ENCODE peak calls at places on chromosomes 4 and X, in eight cellular contexts. H is brain microvascular endothelial cell, F is kidney, T is lower leg skin, R is left ventricle myocardium inferior, O is WERI-Rb-1, A is stomach, V is HCT116. P is an unnamed sample.

GRCh38 chr4:60452259-60452658 is 747.9 kb upstream of the ADGRL3 start:
- DNase-seq in H (no peak), F (no peak), T (no peak), R (no peak), O (no peak), A (no peak), V (no peak), P (no peak)

GRCh38 chr4:8319731-8320385 is 50.3 kb downstream of the HTRA3 start:
- DNase-seq in H (no peak), F (peak), T (peak), R (peak), O (peak), A (peak), V (no peak), P (no peak)

GRCh38 chrX:17876135-17876534 is 15.0 kb upstream of the RAI2 start:
- DNase-seq in H (no peak), F (no peak), T (no peak), R (no peak), O (no peak), A (no peak), V (peak), P (no peak)

GRCh38 chrX:138711399-138712347 is at the start of gene FGF13:
- DNase-seq in H (no peak), F (peak), T (no peak), R (peak), O (no peak), A (peak), V (no peak), P (no peak)

GRCh38 chr4:3419836-3420605 is 21.7 kb upstream of the HGFAC start:
- DNase-seq in H (no peak), F (peak), T (peak), R (peak), O (peak), A (no peak), V (no peak), P (no peak)

GRCh38 chr4:88963817-88964216 is 93.2 kb downstream of the FAM13A start:
- DNase-seq in H (no peak), F (no peak), T (no peak), R (no peak), O (no peak), A (no peak), V (no peak), P (no peak)

GRCh38 chr4:7715251-7716014 is 224.2 kb downstream of the AFAP1 start:
- DNase-seq in H (no peak), F (no peak), T (no peak), R (no peak), O (no peak), A (no peak), V (no peak), P (no peak)

GRCh38 chrX:31353095-31353494 is 281.3 kb upstream of the FTHL17 start:
- DNase-seq in H (peak), F (no peak), T (no peak), R (no peak), O (no peak), A (no peak), V (no peak), P (peak)

GRCh38 chrX:106009145-106009544 is 29.4 kb downstream of the SERPINA7 start:
- DNase-seq in H (no peak), F (no peak), T (no peak), R (no peak), O (no peak), A (no peak), V (no peak), P (no peak)

GRCh38 chrX:72021975-72022374 is 109.7 kb downstream of the RTL5 start:
- DNase-seq in H (no peak), F (peak), T (peak), R (no peak), O (peak), A (no peak), V (no peak), P (no peak)

GRCh38 chr4:186760576-186760975 is 36.9 kb upstream of the FAT1 start:
- DNase-seq in H (peak), F (no peak), T (no peak), R (no peak), O (no peak), A (no peak), V (no peak), P (no peak)

GRCh38 chr4:73142995-73143547 is 73.6 kb upstream of the COX18 start:
- DNase-seq in H (no peak), F (no peak), T (no peak), R (no peak), O (no peak), A (no peak), V (no peak), P (no peak)
- TF ChIP-seq CTCF in H (peak), F (no peak), T (no peak), R (no peak), O (no peak), A (no peak), V (peak), P (no peak)

GRCh38 chrX:16804923-16805464 is 18.7 kb downstream of the TXLNG start:
- DNase-seq in H (no peak), F (no peak), T (no peak), R (no peak), O (no peak), A (no peak), V (no peak), P (no peak)

GRCh38 chrX:16807548-16807947 is 21.3 kb downstream of the TXLNG start:
- DNase-seq in H (no peak), F (no peak), T (no peak), R (no peak), O (no peak), A (no peak), V (no peak), P (no peak)

DNA sequence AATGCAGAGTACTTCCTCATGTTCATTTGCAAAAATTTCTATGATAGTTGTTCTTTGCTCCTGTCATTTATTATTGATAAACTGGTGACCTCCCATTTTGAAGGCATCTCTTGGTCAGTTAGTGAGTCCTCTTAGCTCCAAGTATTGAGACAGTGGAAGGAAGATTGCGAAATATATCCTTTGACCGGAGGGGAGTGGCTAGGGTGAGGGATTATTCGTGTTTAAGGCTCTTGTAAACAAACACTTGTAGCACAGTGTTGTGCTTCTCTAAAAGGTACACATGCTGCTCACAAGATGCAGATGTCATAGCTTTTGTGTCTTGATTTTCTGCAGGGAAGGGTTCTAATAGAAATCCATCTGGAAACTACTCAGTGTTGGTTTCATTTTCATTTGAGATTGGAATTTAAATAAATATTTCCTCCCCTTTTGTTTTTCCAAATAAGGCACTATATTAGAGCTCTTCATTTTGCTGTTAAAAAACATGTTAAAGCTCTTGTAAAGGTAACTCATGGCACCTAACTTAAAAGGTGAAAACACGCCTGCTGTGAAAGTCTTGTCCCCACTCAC is 21.8 kb downstream of the TXLNG start:
- DNase-seq in H (peak), F (no peak), T (no peak), R (no peak), O (no peak), A (no peak), V (no peak), P (no peak)
- H3K4me3 ChIP-seq in H (peak), F (peak), T (no peak), R (peak), O (no peak), A (peak), V (no peak), P (peak)

GRCh38 chrX:120668357-120668756 is 38.5 kb upstream of the C1GALT1C1 start:
- DNase-seq in H (no peak), F (no peak), T (no peak), R (no peak), O (no peak), A (no peak), V (no peak), P (no peak)

GRCh38 chrX:120660638-120661037 is 30.8 kb upstream of the C1GALT1C1 start:
- DNase-seq in H (no peak), F (no peak), T (no peak), R (no peak), O (peak), A (no peak), V (no peak), P (no peak)

DNA sequence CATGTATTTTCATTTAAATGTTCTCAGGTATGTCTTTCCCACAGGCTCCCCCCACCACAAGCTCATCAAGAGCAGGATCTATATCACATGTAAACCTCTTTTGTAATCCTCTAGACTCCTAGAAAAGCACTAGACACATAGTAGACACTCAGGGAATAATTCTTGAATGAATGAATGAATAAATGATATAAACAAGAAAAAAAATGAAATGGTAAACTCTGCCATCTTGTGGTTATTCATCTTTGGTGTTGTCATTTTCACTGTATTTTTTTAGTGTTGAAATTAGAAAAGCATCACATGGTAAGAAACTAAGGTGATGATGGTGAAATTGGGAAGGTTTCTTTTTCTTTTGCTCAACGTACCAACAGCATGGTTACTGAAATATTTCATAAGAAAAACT is 34.2 kb upstream of the C1GALT1C1 start:
- DNase-seq in H (no peak), F (no peak), T (no peak), R (no peak), O (no peak), A (no peak), V (peak), P (no peak)
- TF ChIP-seq CTCF in H (peak), F (no peak), T (no peak), R (peak), O (no peak), A (peak), V (peak), P (no peak)

GRCh38 chrX:41332408-41332987 is 1.5 kb upstream of the DDX3X start:
- DNase-seq in H (peak), F (no peak), T (peak), R (peak), O (no peak), A (peak), V (no peak), P (no peak)
- H3K4me3 ChIP-seq in H (peak), F (peak), T (peak), R (peak), O (peak), A (peak), V (peak), P (peak)

GRCh38 chr4:25672756-25673155 is 17.1 kb downstream of the SLC34A2 start:
- DNase-seq in H (no peak), F (no peak), T (no peak), R (no peak), O (no peak), A (no peak), V (no peak), P (no peak)

GRCh38 chr4:25666031-25666630 is 10.5 kb downstream of the SLC34A2 start:
- DNase-seq in H (no peak), F (no peak), T (no peak), R (no peak), O (no peak), A (no peak), V (no peak), P (no peak)

GRCh38 chr4:25670991-25671390 is 15.3 kb downstream of the SLC34A2 start:
- DNase-seq in H (no peak), F (no peak), T (no peak), R (no peak), O (no peak), A (no peak), V (no peak), P (no peak)

GRCh38 chr4:25663778-25664177 is 8.1 kb downstream of the SLC34A2 start:
- DNase-seq in H (no peak), F (no peak), T (no peak), R (no peak), O (no peak), A (no peak), V (no peak), P (no peak)

DNA sequence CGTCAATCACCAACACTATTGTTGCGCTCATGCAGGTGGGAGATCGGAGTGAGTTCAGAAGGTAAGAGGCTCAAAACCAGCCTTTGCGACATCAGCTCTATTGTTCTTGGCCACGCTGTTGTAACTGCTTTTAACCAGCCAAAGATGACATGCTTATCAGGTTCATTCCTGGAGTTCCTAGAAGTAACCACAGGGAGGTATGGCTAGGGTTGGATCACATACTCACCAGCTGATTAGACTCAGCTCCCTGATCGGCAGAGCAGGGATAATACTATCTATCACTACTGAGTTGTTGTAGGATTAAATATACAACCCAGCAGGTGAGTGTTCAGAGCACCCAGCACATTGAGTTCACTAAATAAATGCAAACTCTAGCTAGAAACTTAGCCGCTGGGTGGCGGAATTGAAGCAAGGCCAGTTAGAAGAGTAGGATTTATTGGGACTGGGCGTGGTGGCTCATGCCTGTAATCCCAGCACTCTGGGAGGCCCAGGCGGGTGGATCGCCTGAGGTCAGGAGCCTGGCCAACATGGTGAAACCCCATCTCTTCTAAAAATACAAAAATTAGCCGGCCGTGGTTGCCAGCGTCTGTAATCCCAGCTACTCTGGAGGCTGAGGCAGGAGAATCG is 12.4 kb downstream of the SLC34A2 start:
- DNase-seq in H (peak), F (no peak), T (no peak), R (no peak), O (peak), A (no peak), V (peak), P (no peak)
- TF ChIP-seq CTCF in H (no peak), F (no peak), T (no peak), R (no peak), O (peak), A (no peak), V (peak), P (no peak)

DNA sequence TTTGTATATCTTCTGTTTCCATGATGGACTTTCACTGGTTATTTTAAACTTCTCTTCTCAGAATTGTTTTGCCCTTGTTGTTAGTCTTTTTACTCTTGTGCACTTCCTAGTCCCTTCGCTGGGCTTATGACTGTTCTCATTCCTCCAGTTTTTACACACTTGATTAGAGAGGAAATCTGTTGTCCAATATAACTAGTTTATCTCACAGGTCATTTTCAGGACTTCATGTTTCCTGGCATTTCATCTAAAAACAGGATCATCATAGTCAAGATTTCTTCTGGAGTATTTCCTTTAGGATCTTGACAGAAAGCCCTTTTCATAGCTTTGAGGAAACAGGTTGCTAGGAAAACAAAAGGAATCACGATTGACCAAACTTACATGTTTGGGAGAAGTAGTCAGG is 3.0 kb downstream of the FNIP2 start:
- DNase-seq in H (no peak), F (no peak), T (no peak), R (no peak), O (no peak), A (no peak), V (no peak), P (no peak)
- H3K4me3 ChIP-seq in H (no peak), F (peak), T (no peak), R (peak), O (no peak), A (no peak), V (no peak), P (no peak)